ENCODE peak calls at places on chromosomes 12 and 14, in ten cellular contexts. C, H, R, F, L, S, P, O, G and I are unnamed samples.

GRCh38 chr12:116406529-116406928 is 129.0 kb upstream of the MED13L start:
- DNase-seq in C (peak; percentile 68), H (peak; percentile 95), R (no peak), F (peak; percentile 67), L (peak; percentile 65), S (no peak), P (peak; percentile 77), O (peak; percentile 90), G (no peak), I (no peak)

GRCh38 chr12:57846285-57846576 is 298 bp downstream of the CTDSP2 start:
- DNase-seq in C (no peak), H (no peak), R (no peak), F (no peak), L (no peak), S (no peak), P (no peak), O (no peak), G (no peak), I (no peak)

GRCh38 chr12:102821149-102821548 is 95.9 kb downstream of the PAH start:
- DNase-seq in C (no peak), H (no peak), R (no peak), F (no peak), L (no peak), S (no peak), P (no peak), O (no peak), G (no peak), I (no peak)

GRCh38 chr14:44896275-44897040 is 65.3 kb downstream of the KLHL28 start:
- DNase-seq in C (no peak), H (no peak), R (no peak), F (no peak), L (no peak), S (no peak), P (no peak), O (no peak), G (no peak), I (no peak)

GRCh38 chr12:27396416-27396815 is 50.1 kb upstream of the SMCO2 start:
- DNase-seq in C (no peak), H (no peak), R (no peak), F (no peak), L (no peak), S (no peak), P (no peak), O (no peak), G (no peak), I (no peak)

GRCh38 chr12:118980407-118981014 is 830 bp upstream of the SRRM4 start:
- DNase-seq in C (no peak), H (peak; percentile 39), R (no peak), F (no peak), L (peak; percentile 63), S (no peak), P (no peak), O (no peak), G (no peak), I (no peak)

GRCh38 chr14:105013150-105013787 is 7.6 kb downstream of the CDCA4 start:
- DNase-seq in C (no peak), H (no peak), R (no peak), F (no peak), L (no peak), S (no peak), P (peak; percentile 35), O (no peak), G (no peak), I (no peak)

GRCh38 chr12:3101309-3102022 is 24.3 kb downstream of the TSPAN9 start:
- DNase-seq in C (no peak), H (no peak), R (no peak), F (no peak), L (no peak), S (peak; percentile 82), P (no peak), O (no peak), G (no peak), I (no peak)

GRCh38 chr14:75806247-75806876 is 145.3 kb downstream of the TTLL5 start:
- DNase-seq in C (no peak), H (no peak), R (no peak), F (no peak), L (no peak), S (no peak), P (no peak), O (no peak), G (no peak), I (no peak)

GRCh38 chr12:64679487-64679983 is 69.2 kb downstream of the RASSF3 start:
- DNase-seq in C (peak; percentile 72), H (peak; percentile 83), R (peak; percentile 57), F (peak; percentile 77), L (no peak), S (peak; percentile 71), P (peak; percentile 83), O (peak; percentile 82), G (peak; percentile 92), I (no peak)

GRCh38 chr12:64678835-64679234 is 68.5 kb downstream of the RASSF3 start:
- DNase-seq in C (no peak), H (no peak), R (no peak), F (no peak), L (no peak), S (no peak), P (no peak), O (no peak), G (no peak), I (no peak)

GRCh38 chr12:64682572-64683277 is 72.4 kb downstream of the RASSF3 start:
- DNase-seq in C (no peak), H (no peak), R (no peak), F (no peak), L (peak; percentile 56), S (no peak), P (no peak), O (no peak), G (peak; percentile 74), I (no peak)

GRCh38 chr12:64680235-64680634 is 69.9 kb downstream of the RASSF3 start:
- DNase-seq in C (peak; percentile 39), H (no peak), R (no peak), F (no peak), L (no peak), S (peak; percentile 32), P (no peak), O (peak; percentile 63), G (no peak), I (no peak)

GRCh38 chr12:64681200-64682052 is 71.1 kb downstream of the RASSF3 start:
- DNase-seq in C (no peak), H (no peak), R (no peak), F (no peak), L (no peak), S (no peak), P (no peak), O (no peak), G (peak; percentile 37), I (no peak)
- H3K27ac ChIP-seq in C (no peak overlapping the region), H (no peak overlapping the region), R (peak overlapping the region; percentile 71), F (peak overlapping the region; percentile 35), L (peak overlapping the region; percentile 10), S (no peak overlapping the region), P (peak overlapping the region; percentile 89), O (peak overlapping the region; percentile 86), G (peak overlapping the region; percentile 7), I (no peak overlapping the region)

GRCh38 chr14:68682166-68683103 is 110.4 kb downstream of the ZFP36L1 start:
- DNase-seq in C (peak; percentile 63), H (no peak), R (no peak), F (peak; percentile 72), L (no peak), S (peak; percentile 86), P (no peak), O (peak; percentile 78), G (peak; percentile 92), I (no peak)
- H3K4me1 ChIP-seq in C (peaks cover 29% of the 10 kb centered on the region), H (peaks cover 26% of the 10 kb centered on the region), R (peaks cover 56% of the 10 kb centered on the region), F (peaks cover 70% of the 10 kb centered on the region), L (peaks cover 23% of the 10 kb centered on the region), S (peaks cover 71% of the 10 kb centered on the region), P (peaks cover 58% of the 10 kb centered on the region), O (peaks cover 46% of the 10 kb centered on the region), G (peaks cover 43% of the 10 kb centered on the region), I (peaks cover 19% of the 10 kb centered on the region)

DNA sequence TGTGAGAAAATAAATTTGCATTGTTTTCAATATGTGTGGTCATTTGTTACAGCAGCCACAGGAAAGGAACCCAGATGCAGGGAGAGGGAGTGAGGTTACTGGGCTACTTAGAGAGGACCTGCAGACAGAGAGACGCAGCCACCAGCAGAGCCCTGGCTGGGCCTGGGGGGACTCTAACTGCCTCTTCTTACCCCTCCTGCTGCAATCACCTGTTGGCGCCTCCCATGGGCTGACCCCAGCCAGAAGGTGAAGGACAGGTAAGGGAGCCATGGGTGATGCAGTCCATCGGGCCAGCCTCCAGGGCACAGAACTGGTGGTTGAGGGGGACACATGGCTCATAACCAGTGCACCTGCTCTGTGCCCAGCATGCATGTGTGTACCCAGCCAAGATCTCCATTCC is 15.8 kb upstream of the RBM19 start:
- DNase-seq in C (no peak), H (no peak), R (no peak), F (no peak), L (no peak), S (no peak), P (no peak), O (no peak), G (no peak), I (no peak)
- H3K27ac ChIP-seq in C (no peak overlapping the region), H (no peak overlapping the region), R (no peak overlapping the region), F (no peak overlapping the region), L (no peak overlapping the region), S (no peak overlapping the region), P (no peak overlapping the region), O (no peak overlapping the region), G (no peak overlapping the region), I (no peak overlapping the region)

GRCh38 chr14:39768579-39768978 is 336.3 kb upstream of the FBXO33 start:
- DNase-seq in C (no peak), H (no peak), R (no peak), F (no peak), L (no peak), S (no peak), P (no peak), O (no peak), G (no peak), I (no peak)

GRCh38 chr14:39766397-39767000 is 334.3 kb upstream of the FBXO33 start:
- DNase-seq in C (no peak), H (no peak), R (no peak), F (no peak), L (peak; percentile 60), S (no peak), P (no peak), O (no peak), G (no peak), I (no peak)

GRCh38 chr14:39762576-39763401 is 330.6 kb upstream of the FBXO33 start:
- DNase-seq in C (no peak), H (no peak), R (no peak), F (no peak), L (no peak), S (no peak), P (no peak), O (no peak), G (no peak), I (no peak)

GRCh38 chr14:39765676-39766075 is 333.4 kb upstream of the FBXO33 start:
- DNase-seq in C (no peak), H (no peak), R (no peak), F (no peak), L (no peak), S (no peak), P (no peak), O (no peak), G (no peak), I (no peak)

DNA sequence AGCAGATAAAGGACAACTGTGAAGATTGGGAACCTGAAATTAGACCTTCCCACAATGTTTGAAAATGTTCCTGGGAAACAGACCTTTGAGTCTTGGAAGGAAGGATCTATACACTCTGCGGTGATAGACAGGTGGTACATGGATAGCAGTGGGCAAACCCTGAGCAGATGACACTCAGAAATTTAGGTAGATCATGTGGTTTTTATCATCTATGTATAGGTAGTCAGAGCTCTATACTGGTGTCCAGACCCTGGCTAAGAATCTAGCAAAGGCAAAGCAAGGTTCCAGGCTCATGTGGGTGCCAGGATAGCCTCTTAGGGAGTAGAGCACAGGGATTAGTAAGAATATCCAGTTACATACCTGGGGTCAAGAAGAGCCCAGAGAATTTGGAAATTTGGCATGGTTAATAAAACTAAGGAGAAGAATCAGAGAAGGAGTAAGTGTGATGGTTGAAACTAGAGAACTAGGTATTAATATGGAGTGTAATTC is 331.2 kb upstream of the FBXO33 start:
- DNase-seq in C (no peak), H (no peak), R (no peak), F (no peak), L (no peak), S (no peak), P (no peak), O (no peak), G (no peak), I (no peak)
- H3K4me1 ChIP-seq in C (peaks cover 2% of the 10 kb centered on the region), H (no peaks in the 10 kb centered on the region), R (no peaks in the 10 kb centered on the region), F (no peaks in the 10 kb centered on the region), L (no peaks in the 10 kb centered on the region), S (no peaks in the 10 kb centered on the region), P (no peaks in the 10 kb centered on the region), O (no peaks in the 10 kb centered on the region), G (no peaks in the 10 kb centered on the region), I (no peaks in the 10 kb centered on the region)